ENCODE peak calls at places on chromosomes 12 and 14, in four cellular contexts. One of them, this sample, is unnamed.

GRCh38 chr14:22388669-22389625 is 200.1 kb downstream of the DAD1 start:
- DNase-seq in DND-41: peak
- DNase-seq in fibroblast of lung: peak
- DNase-seq in GM23248: peak
- DNase-seq in this sample: no peak

GRCh38 chr12:130715996-130716917 is at the start of gene RIMBP2:
- DNase-seq in fibroblast of lung: peak
- DNase-seq in DND-41: peak
- DNase-seq in GM23248: peak
- DNase-seq in this sample: no peak

GRCh38 chr12:54413284-54414190 is 5.5 kb downstream of the ITGA5 start:
- DNase-seq in GM23248: peak
- DNase-seq in DND-41: peak
- DNase-seq in fibroblast of lung: peak
- DNase-seq in this sample: no peak

GRCh38 chr12:107405436-107405835 is 280.2 kb upstream of the PWP1 start:
- DNase-seq in GM23248: no peak
- DNase-seq in fibroblast of lung: no peak
- DNase-seq in DND-41: no peak
- DNase-seq in this sample: no peak

GRCh38 chr12:54870617-54871016 is 16.3 kb downstream of the MUCL1 start:
- DNase-seq in GM23248: no peak
- DNase-seq in fibroblast of lung: no peak
- DNase-seq in DND-41: no peak
- DNase-seq in this sample: no peak

GRCh38 chr12:80763874-80764273 is 47.2 kb downstream of the MYF5 start:
- DNase-seq in DND-41: peak
- DNase-seq in GM23248: peak
- DNase-seq in fibroblast of lung: peak
- DNase-seq in this sample: no peak

GRCh38 chr12:66695130-66695529 is 16.3 kb upstream of the GRIP1 start:
- DNase-seq in DND-41: no peak
- DNase-seq in GM23248: no peak
- DNase-seq in fibroblast of lung: no peak
- DNase-seq in this sample: no peak

GRCh38 chr12:6336079-6336858 is 5.6 kb downstream of the TNFRSF1A start:
- DNase-seq in DND-41: peak
- DNase-seq in fibroblast of lung: peak
- DNase-seq in GM23248: peak
- DNase-seq in this sample: peak

GRCh38 chr12:759628-760027 is 7.2 kb downstream of the WNK1 start:
- DNase-seq in GM23248: no peak
- DNase-seq in DND-41: no peak
- DNase-seq in fibroblast of lung: no peak
- DNase-seq in this sample: no peak

GRCh38 chr14:28773176-28773575 is 6.6 kb downstream of the FOXG1 start:
- DNase-seq in DND-41: no peak
- DNase-seq in GM23248: no peak
- DNase-seq in fibroblast of lung: no peak
- DNase-seq in this sample: no peak

GRCh38 chr12:57845478-57846284 is 848 bp downstream of the CTDSP2 start:
- DNase-seq in GM23248: peak
- DNase-seq in DND-41: peak
- DNase-seq in fibroblast of lung: peak
- DNase-seq in this sample: no peak

GRCh38 chr14:105945891-105946290 is 419.5 kb downstream of the TMEM121 start:
- DNase-seq in GM23248: no peak
- DNase-seq in fibroblast of lung: no peak
- DNase-seq in DND-41: peak
- DNase-seq in this sample: no peak

GRCh38 chr12:96237465-96238077 is 43.4 kb downstream of the ELK3 start:
- DNase-seq in fibroblast of lung: peak
- DNase-seq in GM23248: peak
- DNase-seq in DND-41: peak
- DNase-seq in this sample: no peak

GRCh38 chr14:106879241-106879640 is 1352.9 kb downstream of the TMEM121 start:
- DNase-seq in fibroblast of lung: no peak
- DNase-seq in DND-41: peak
- DNase-seq in GM23248: peak
- DNase-seq in this sample: no peak

GRCh38 chr12:7241404-7242005 is 52.0 kb downstream of the PEX5 start:
- DNase-seq in DND-41: no peak
- DNase-seq in GM23248: peak
- DNase-seq in fibroblast of lung: peak
- DNase-seq in this sample: no peak

GRCh38 chr12:9756756-9757155 is 3.9 kb downstream of the CD69 start:
- DNase-seq in GM23248: no peak
- DNase-seq in fibroblast of lung: no peak
- DNase-seq in DND-41: no peak
- DNase-seq in this sample: no peak

GRCh38 chr14:23071244-23071974 is 14.1 kb upstream of the CDH24 start:
- DNase-seq in DND-41: peak
- DNase-seq in GM23248: peak
- DNase-seq in fibroblast of lung: peak
- DNase-seq in this sample: no peak

GRCh38 chr12:1873531-1874149 is 44.8 kb downstream of the CACNA2D4 start:
- DNase-seq in GM23248: no peak
- DNase-seq in DND-41: no peak
- DNase-seq in fibroblast of lung: no peak
- DNase-seq in this sample: no peak

GRCh38 chr12:19369691-19370148 is 69.6 kb upstream of the AEBP2 start:
- DNase-seq in DND-41: no peak
- DNase-seq in fibroblast of lung: no peak
- DNase-seq in GM23248: peak
- DNase-seq in this sample: no peak

GRCh38 chr14:33317675-33318074 is 379.0 kb downstream of the NPAS3 start:
- DNase-seq in DND-41: no peak
- DNase-seq in GM23248: no peak
- DNase-seq in fibroblast of lung: no peak
- DNase-seq in this sample: no peak

GRCh38 chr14:32800320-32800719 is 138.4 kb upstream of the NPAS3 start:
- DNase-seq in DND-41: no peak
- DNase-seq in GM23248: no peak
- DNase-seq in fibroblast of lung: no peak
- DNase-seq in this sample: no peak

GRCh38 chr12:109378579-109378978 is 30.9 kb downstream of the MYO1H start:
- DNase-seq in fibroblast of lung: no peak
- DNase-seq in DND-41: no peak
- DNase-seq in GM23248: no peak
- DNase-seq in this sample: no peak

GRCh38 chr14:64225156-64225757 is 68.9 kb downstream of the ESR2 start:
- DNase-seq in GM23248: no peak
- DNase-seq in fibroblast of lung: no peak
- DNase-seq in DND-41: no peak
- DNase-seq in this sample: no peak

GRCh38 chr12:6323340-6323994 is 13.0 kb downstream of the PLEKHG6 start:
- DNase-seq in fibroblast of lung: peak
- DNase-seq in GM23248: peak
- DNase-seq in DND-41: peak
- DNase-seq in this sample: peak

GRCh38 chr12:65170245-65170881 is 980 bp downstream of the LEMD3 start:
- DNase-seq in fibroblast of lung: peak
- DNase-seq in DND-41: peak
- DNase-seq in GM23248: peak
- DNase-seq in this sample: no peak

GRCh38 chr12:80690513-80690912 is 16.9 kb upstream of the MYF6 start:
- DNase-seq in GM23248: no peak
- DNase-seq in DND-41: no peak
- DNase-seq in fibroblast of lung: no peak
- DNase-seq in this sample: no peak

GRCh38 chr14:24145700-24146621 is at the start of gene PSME2:
- DNase-seq in GM23248: peak
- DNase-seq in DND-41: no peak
- DNase-seq in fibroblast of lung: peak
- DNase-seq in this sample: no peak

GRCh38 chr14:91419044-91419397 is 1.4 kb upstream of the CCDC88C start:
- DNase-seq in fibroblast of lung: no peak
- DNase-seq in DND-41: no peak
- DNase-seq in GM23248: peak
- DNase-seq in this sample: no peak

GRCh38 chr14:91417134-91417982 is at the start of gene CCDC88C:
- DNase-seq in DND-41: peak
- DNase-seq in GM23248: peak
- DNase-seq in fibroblast of lung: peak
- DNase-seq in this sample: no peak

GRCh38 chr14:91417983-91418386 is 365 bp upstream of the CCDC88C start:
- DNase-seq in fibroblast of lung: no peak
- DNase-seq in DND-41: peak
- DNase-seq in GM23248: peak
- DNase-seq in this sample: no peak

GRCh38 chr14:91419451-91419850 is 1.8 kb upstream of the CCDC88C start:
- DNase-seq in fibroblast of lung: no peak
- DNase-seq in DND-41: no peak
- DNase-seq in GM23248: no peak
- DNase-seq in this sample: no peak

DNA sequence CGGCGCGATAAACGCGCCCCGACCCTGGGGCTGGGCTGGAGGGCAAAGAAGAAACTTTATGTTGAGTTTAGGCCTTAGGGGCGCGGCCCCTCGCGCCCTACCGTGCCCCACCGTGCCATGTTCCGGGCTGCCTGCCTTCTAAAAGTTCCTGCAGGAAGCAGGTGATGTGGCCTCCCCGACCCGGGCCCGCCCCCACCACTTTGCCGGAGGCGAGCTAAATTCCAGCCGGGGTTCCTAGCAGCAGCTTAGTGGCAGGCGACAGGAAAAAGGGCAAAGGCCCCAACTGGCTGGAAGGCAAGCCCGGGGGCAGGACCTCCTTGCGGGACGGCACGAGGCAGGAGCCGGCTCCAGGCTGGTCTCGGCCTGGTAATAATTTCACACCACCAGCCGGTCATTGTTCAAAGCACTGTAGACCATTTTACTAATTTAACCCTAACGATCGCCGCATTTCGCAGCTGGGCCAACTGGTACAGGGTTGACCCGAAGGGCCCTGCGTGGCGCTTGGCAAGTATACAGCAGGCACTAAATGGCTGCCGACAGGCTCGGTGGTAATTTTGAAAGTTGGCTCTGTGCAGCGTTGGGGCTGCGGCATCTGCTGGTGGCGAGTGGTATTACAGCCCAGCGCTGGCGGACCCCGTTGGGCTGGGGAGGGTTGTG is 895 bp upstream of the CCDC88C start:
- DNase-seq in fibroblast of lung: peak
- DNase-seq in GM23248: peak
- DNase-seq in DND-41: peak
- DNase-seq in this sample: no peak
- TF ChIP-seq EZH2 in fibroblast of lung: peak
- TF ChIP-seq EZH2 in GM23248: peak
- TF ChIP-seq EZH2 in DND-41: no peak
- TF ChIP-seq EZH2 in this sample: no peak

DNA sequence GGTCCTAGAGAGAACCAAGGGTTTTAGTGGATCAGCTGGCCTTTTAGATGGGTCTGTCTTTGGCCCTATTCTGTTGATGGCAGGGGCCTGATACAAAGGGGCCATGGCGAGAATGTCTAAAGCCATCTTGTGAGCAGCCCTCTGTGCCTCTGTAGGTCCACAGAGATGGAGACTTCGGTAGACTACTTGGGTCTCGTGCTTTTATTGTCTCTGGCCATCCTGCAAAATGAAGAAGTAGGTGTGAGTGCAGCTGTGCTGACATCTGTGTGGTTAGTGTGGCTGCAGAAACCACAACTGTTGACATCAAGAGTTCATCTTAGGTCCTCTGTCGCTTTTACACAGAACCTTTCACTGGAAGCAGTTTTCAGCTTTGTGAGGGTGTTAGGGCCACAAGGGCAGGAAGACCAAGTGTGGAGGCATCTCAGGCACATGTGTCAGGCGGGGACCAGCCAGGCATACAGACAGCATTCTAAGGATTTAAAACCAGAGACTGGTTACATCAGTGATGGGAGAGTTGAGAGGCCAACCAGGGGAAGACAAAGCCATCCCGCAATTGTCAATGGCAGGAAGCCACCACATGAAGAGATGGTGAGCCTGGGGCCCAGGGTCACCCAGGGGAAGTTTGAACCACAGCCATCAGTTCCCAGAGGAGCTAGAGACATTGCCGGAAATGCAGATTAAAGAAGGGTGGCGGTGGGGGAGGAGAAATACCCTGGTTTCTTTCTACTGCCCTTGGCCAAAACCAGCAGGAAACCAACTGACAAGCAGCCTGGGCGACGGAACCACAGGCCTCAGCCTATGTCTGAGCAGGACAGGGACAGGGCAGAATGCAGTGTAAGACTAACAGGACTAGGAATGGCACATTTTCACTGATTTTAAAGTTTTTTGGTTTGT is 13.0 kb upstream of the TPCN1 start:
- DNase-seq in GM23248: peak
- DNase-seq in DND-41: peak
- DNase-seq in fibroblast of lung: peak
- DNase-seq in this sample: no peak
- H3K9ac ChIP-seq in GM23248: no peak
- H3K9ac ChIP-seq in DND-41: peak
- H3K9ac ChIP-seq in fibroblast of lung: no peak
- H3K9ac ChIP-seq in this sample: peak

DNA sequence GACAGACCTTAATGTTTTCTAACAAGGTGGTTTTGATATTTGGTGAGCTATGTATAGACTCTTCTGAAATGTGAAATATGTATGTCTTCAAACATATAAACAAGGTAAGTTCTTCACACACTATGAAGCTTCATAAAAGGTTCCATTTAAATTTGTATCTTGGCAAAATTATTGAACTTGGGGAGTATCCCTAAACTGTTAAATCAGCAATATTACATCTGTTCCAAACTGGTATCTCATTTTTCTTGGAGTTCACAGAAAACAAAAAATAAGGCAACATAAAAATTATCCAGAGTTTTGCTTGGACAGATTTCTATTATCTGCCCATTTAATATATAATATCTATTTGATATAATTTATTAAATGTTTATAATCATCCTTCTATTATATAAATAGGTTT is 62.4 kb downstream of the TAOK3 start:
- DNase-seq in GM23248: no peak
- DNase-seq in DND-41: no peak
- DNase-seq in fibroblast of lung: no peak
- DNase-seq in this sample: no peak
- TF ChIP-seq EZH2 in GM23248: no peak
- TF ChIP-seq EZH2 in DND-41: no peak
- TF ChIP-seq EZH2 in fibroblast of lung: no peak
- TF ChIP-seq EZH2 in this sample: no peak

GRCh38 chr14:95505030-95505589 is 11.3 kb downstream of the SYNE3 start:
- DNase-seq in fibroblast of lung: no peak
- DNase-seq in DND-41: no peak
- DNase-seq in GM23248: no peak
- DNase-seq in this sample: no peak
- H3K9ac ChIP-seq in fibroblast of lung: no peak
- H3K9ac ChIP-seq in DND-41: no peak
- H3K9ac ChIP-seq in GM23248: no peak
- H3K9ac ChIP-seq in this sample: no peak

GRCh38 chr14:60651051-60651935 is 2.0 kb upstream of the SIX1 start:
- DNase-seq in DND-41: no peak
- DNase-seq in fibroblast of lung: no peak
- DNase-seq in GM23248: no peak
- DNase-seq in this sample: no peak

GRCh38 chr14:60652674-60653387 is 3.6 kb upstream of the SIX1 start:
- DNase-seq in DND-41: no peak
- DNase-seq in GM23248: no peak
- DNase-seq in fibroblast of lung: no peak
- DNase-seq in this sample: no peak

GRCh38 chr14:60653388-60653690 is 4.1 kb upstream of the SIX1 start:
- DNase-seq in GM23248: no peak
- DNase-seq in fibroblast of lung: no peak
- DNase-seq in DND-41: no peak
- DNase-seq in this sample: no peak

GRCh38 chr14:60653709-60654161 is 4.5 kb upstream of the SIX1 start:
- DNase-seq in DND-41: no peak
- DNase-seq in fibroblast of lung: no peak
- DNase-seq in GM23248: no peak
- DNase-seq in this sample: no peak

GRCh38 chr14:60651936-60652673 is 2.8 kb upstream of the SIX1 start:
- DNase-seq in GM23248: peak
- DNase-seq in fibroblast of lung: no peak
- DNase-seq in DND-41: no peak
- DNase-seq in this sample: no peak
- TF ChIP-seq EZH2 in GM23248: peak
- TF ChIP-seq EZH2 in fibroblast of lung: peak
- TF ChIP-seq EZH2 in DND-41: no peak
- TF ChIP-seq EZH2 in this sample: no peak